ENCODE peak calls at places on chromosomes 3 and 15, in four cellular contexts. U is HFF-Myc, Y is lower lobe of right lung, F is right cardiac atrium. E is an unnamed sample.

GRCh38 chr3:115251509-115251908 is 104.4 kb upstream of the ZBTB20 start:
- DNase-seq in Y (no peak), F (no peak), U (no peak), E (no peak)

GRCh38 chr3:142866841-142867631 is 21.8 kb downstream of the PCOLCE2 start:
- DNase-seq in U (no peak), Y (no peak), F (no peak), E (peak; percentile 35)

GRCh38 chr3:18946524-18946923 is 201.8 kb upstream of the KCNH8 start:
- DNase-seq in F (no peak), U (no peak), Y (no peak), E (no peak)

GRCh38 chr3:154100556-154100955 is 20.6 kb upstream of the ARHGEF26 start:
- DNase-seq in U (no peak), Y (no peak), F (no peak), E (no peak)

GRCh38 chr15:71596672-71597071 is 213.7 kb upstream of the NR2E3 start:
- DNase-seq in U (no peak), F (peak; percentile 85), Y (peak; percentile 58), E (peak; percentile 13)

GRCh38 chr3:123180791-123181190 is 21.0 kb upstream of the SEC22A start:
- DNase-seq in Y (no peak), F (no peak), U (no peak), E (no peak)

GRCh38 chr15:39575180-39575579 is 5.7 kb upstream of the THBS1 start:
- DNase-seq in F (no peak), U (no peak), Y (no peak), E (no peak)

GRCh38 chr15:29636140-29636539 is 186.1 kb downstream of the TJP1 start:
- DNase-seq in Y (peak; percentile 63), U (no peak), F (no peak), E (peak; percentile 95)

GRCh38 chr3:11717768-11718581 is 74.3 kb upstream of the VGLL4 start:
- DNase-seq in Y (no peak), F (no peak), U (no peak), E (peak; percentile 40)

GRCh38 chr3:52532838-52533622 is 627 bp downstream of the NT5DC2 start:
- DNase-seq in F (peak; percentile 80), U (no peak), Y (no peak), E (no peak)

GRCh38 chr15:43168192-43169107 is 16.8 kb upstream of the CCNDBP1 start:
- DNase-seq in F (no peak), U (no peak), Y (no peak), E (peak; percentile 70)

GRCh38 chr3:80550154-80550553 is 782.4 kb upstream of the ROBO1 start:
- DNase-seq in Y (no peak), U (no peak), F (no peak), E (no peak)

GRCh38 chr3:45480218-45480617 is 91.8 kb downstream of the LARS2 start:
- DNase-seq in F (no peak), U (no peak), Y (no peak), E (no peak)

GRCh38 chr3:168100777-168101492 is 5.2 kb upstream of the GOLIM4 start:
- DNase-seq in F (no peak), U (no peak), Y (no peak), E (no peak)

GRCh38 chr15:29117778-29118177 is 151.8 kb downstream of the NSMCE3 start:
- DNase-seq in F (no peak), Y (no peak), U (no peak), E (no peak)

GRCh38 chr3:127744875-127745274 is 72.1 kb downstream of the ABTB1 start:
- DNase-seq in Y (no peak), U (no peak), F (no peak), E (no peak)

GRCh38 chr15:75589071-75589470 is 10.0 kb upstream of the PTPN9 start:
- DNase-seq in F (no peak), U (no peak), Y (no peak), E (no peak)

GRCh38 chr3:129934234-129935123 is 40.0 kb upstream of the TRH start:
- DNase-seq in Y (no peak), F (peak; percentile 55), U (no peak), E (peak; percentile 46)

GRCh38 chr15:40925863-40926658 is 3.1 kb upstream of the DLL4 start:
- DNase-seq in U (no peak), F (no peak), Y (no peak), E (no peak)

GRCh38 chr3:31105011-31105410 is 210.6 kb upstream of the GADL1 start:
- DNase-seq in F (no peak), U (no peak), Y (no peak), E (no peak)

GRCh38 chr3:71684752-71685151 is 40.5 kb downstream of the EIF4E3 start:
- DNase-seq in F (peak; percentile 42), U (peak; percentile 83), Y (no peak), E (peak; percentile 53)

GRCh38 chr15:85778107-85778776 is 16.5 kb downstream of the KLHL25 start:
- DNase-seq in Y (no peak), F (peak; percentile 63), U (no peak), E (no peak)

GRCh38 chr15:64635486-64635815 is 139.9 kb downstream of the RBPMS2 start:
- DNase-seq in Y (no peak), U (no peak), F (no peak), E (no peak)

GRCh38 chr15:70535071-70535954 is 228.0 kb downstream of the UACA start:
- DNase-seq in Y (no peak), U (no peak), F (no peak), E (no peak)

GRCh38 chr3:13545952-13546454 is 2.9 kb upstream of the FBLN2 start:
- DNase-seq in F (no peak), Y (no peak), U (no peak), E (no peak)

GRCh38 chr15:73539726-73540125 is 93.5 kb downstream of the NPTN start:
- DNase-seq in F (no peak), Y (no peak), U (no peak), E (no peak)

GRCh38 chr15:78012643-78013077 is 64.9 kb downstream of the TBC1D2B start:
- DNase-seq in F (peak; percentile 52), U (no peak), Y (peak; percentile 77), E (peak; percentile 96)

GRCh38 chr3:42473083-42473932 is 29.1 kb upstream of the VIPR1 start:
- DNase-seq in F (peak; percentile 74), U (peak; percentile 73), Y (peak; percentile 71), E (no peak)

GRCh38 chr3:10299175-10299574 is 6.4 kb upstream of the GHRL start:
- DNase-seq in Y (no peak), F (no peak), U (no peak), E (no peak)

DNA sequence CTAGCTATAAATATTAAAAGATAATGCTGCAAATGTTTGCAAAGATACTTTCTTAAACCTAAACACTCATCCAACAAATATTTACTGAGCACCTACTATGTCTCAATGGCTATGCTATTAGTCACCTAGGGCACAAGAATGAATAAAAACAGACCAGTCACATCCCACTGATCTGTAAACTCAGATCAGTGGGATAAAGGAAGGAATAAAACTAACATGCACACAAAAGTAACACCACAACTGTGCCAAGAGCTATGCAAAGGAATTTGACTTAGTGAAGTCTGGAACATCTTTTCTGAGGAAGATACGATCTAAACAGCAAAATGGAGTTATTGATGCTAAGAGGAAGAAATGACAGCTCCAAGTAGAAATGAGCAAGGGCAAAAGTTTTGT is 56.6 kb downstream of the CBLB start:
- DNase-seq in F (no peak), U (no peak), Y (no peak), E (no peak)
- H3K4me3 ChIP-seq in F (no peak overlapping the region), U (no peak overlapping the region), Y (no peak overlapping the region), E (no peak overlapping the region)

DNA sequence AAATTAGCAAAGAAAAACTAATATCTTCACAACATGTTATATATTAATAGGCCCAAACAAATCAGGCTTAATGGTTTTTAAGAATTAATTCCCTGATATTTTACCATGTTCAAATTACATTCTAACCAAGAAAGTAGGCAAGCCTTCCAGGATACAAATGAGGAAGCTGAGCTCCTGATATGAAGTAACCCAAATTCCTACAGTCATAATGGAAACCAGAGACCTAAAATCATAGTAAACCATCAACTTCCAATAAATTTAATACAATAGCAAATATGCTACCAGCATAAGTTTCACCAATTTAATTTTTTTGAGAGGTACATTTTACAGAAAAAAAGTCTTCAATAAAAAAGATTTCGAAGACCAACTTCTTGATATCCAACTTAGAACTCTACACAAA is 3.8 kb downstream of the DCBLD2 start:
- DNase-seq in F (no peak), Y (no peak), U (no peak), E (no peak)
- H3K4me3 ChIP-seq in F (no peak overlapping the region), Y (no peak overlapping the region), U (peak overlapping the region; percentile 88), E (no peak overlapping the region)

GRCh38 chr3:16515885-16516420 is 2.5 kb upstream of the RFTN1 start:
- DNase-seq in U (no peak), Y (no peak), F (no peak), E (no peak)
- H3K4me3 ChIP-seq in U (no peak overlapping the region), Y (no peak overlapping the region), F (no peak overlapping the region), E (no peak overlapping the region)

GRCh38 chr3:107242579-107242978 is 134.7 kb upstream of the CCDC54 start:
- DNase-seq in F (no peak), U (no peak), Y (no peak), E (no peak)

GRCh38 chr3:107240183-107241091 is 136.8 kb upstream of the CCDC54 start:
- DNase-seq in U (no peak), Y (peak; percentile 81), F (peak; percentile 93), E (peak; percentile 65)

GRCh38 chr3:107238787-107239186 is 138.5 kb upstream of the CCDC54 start:
- DNase-seq in U (no peak), Y (no peak), F (no peak), E (no peak)

GRCh38 chr3:107239703-107240102 is 137.5 kb upstream of the CCDC54 start:
- DNase-seq in Y (no peak), U (no peak), F (no peak), E (no peak)

GRCh38 chr3:107241217-107241616 is 136.0 kb upstream of the CCDC54 start:
- DNase-seq in Y (peak; percentile 64), F (peak; percentile 72), U (no peak), E (peak; percentile 26)
- H3K4me3 ChIP-seq in Y (peak overlapping the region; percentile 70), F (peak overlapping the region; percentile 97), U (peak overlapping the region; percentile 69), E (no peak overlapping the region)

GRCh38 chr15:69454953-69455352 is 2.3 kb downstream of the RPLP1 start:
- DNase-seq in Y (no peak), F (no peak), U (no peak), E (no peak)
- H3K4me3 ChIP-seq in Y (peak overlapping the region; percentile 89), F (peak overlapping the region; percentile 5), U (peak overlapping the region; percentile 75), E (no peak overlapping the region)

GRCh38 chr3:185350841-185351240 is 12.1 kb upstream of the MAP3K13 start:
- DNase-seq in U (no peak), F (no peak), Y (no peak), E (no peak)

GRCh38 chr3:185353225-185353624 is 9.7 kb upstream of the MAP3K13 start:
- DNase-seq in Y (no peak), F (no peak), U (no peak), E (peak; percentile 50)

GRCh38 chr3:185353823-185354614 is 8.9 kb upstream of the MAP3K13 start:
- DNase-seq in F (peak; percentile 75), U (peak; percentile 36), Y (peak; percentile 73), E (peak; percentile 78)

GRCh38 chr3:185347392-185347791 is 15.5 kb upstream of the MAP3K13 start:
- DNase-seq in F (no peak), U (no peak), Y (no peak), E (no peak)

GRCh38 chr3:185351371-185351770 is 11.6 kb upstream of the MAP3K13 start:
- DNase-seq in U (no peak), F (no peak), Y (no peak), E (no peak)
- H3K4me3 ChIP-seq in U (no peak overlapping the region), F (no peak overlapping the region), Y (no peak overlapping the region), E (no peak overlapping the region)

DNA sequence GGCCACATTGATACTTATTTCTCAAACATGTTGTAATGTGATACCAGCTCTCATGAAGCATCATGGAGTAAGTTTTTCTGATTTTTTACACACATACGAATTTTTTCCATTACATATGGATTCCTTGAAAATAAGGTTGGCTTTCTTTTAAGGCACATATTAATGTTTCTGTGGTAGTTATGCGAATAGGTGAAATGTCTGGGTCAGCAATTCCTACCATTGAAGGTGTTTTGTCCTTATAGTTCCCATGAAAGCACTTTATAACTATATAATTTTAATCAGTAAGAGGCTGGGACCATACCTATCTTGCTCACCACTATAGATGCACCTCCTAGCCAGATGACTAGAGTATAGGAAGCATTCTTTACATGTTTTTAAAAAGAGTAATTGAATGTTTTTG is 33.0 kb downstream of the PHLDB2 start:
- DNase-seq in U (no peak), F (no peak), Y (no peak), E (no peak)
- H3K4me3 ChIP-seq in U (no peak overlapping the region), F (no peak overlapping the region), Y (no peak overlapping the region), E (no peak overlapping the region)